ENCODE peak calls at places on chromosome 5, in seven cellular contexts. U, D, Q, H, T, V and R are unnamed samples.

GRCh38 chr5:10329808-10330481 is 22.2 kb upstream of the CMBL start:
- DNase-seq in Q (peak), V (no peak), H (peak), D (no peak), U (peak), T (no peak), R (peak)

GRCh38 chr5:131536849-131537448 is 98.1 kb downstream of the RAPGEF6 start:
- DNase-seq in U (no peak), V (no peak), T (no peak), H (no peak), Q (no peak), D (no peak), R (no peak)

GRCh38 chr5:36374275-36374862 is 72.7 kb upstream of the RANBP3L start:
- DNase-seq in H (no peak), V (no peak), Q (peak), D (no peak), U (peak), T (no peak), R (peak)

GRCh38 chr5:574906-575305 is 37.2 kb upstream of the CEP72 start:
- DNase-seq in V (no peak), H (no peak), T (no peak), U (no peak), Q (no peak), D (no peak), R (no peak)

GRCh38 chr5:180525363-180525762 is 31.2 kb downstream of the CNOT6 start:
- DNase-seq in Q (no peak), D (no peak), H (no peak), U (no peak), V (no peak), T (no peak), R (no peak)

GRCh38 chr5:168341178-168341577 is 49.7 kb downstream of the WWC1 start:
- DNase-seq in Q (no peak), D (no peak), T (no peak), U (no peak), H (no peak), V (no peak), R (peak)

GRCh38 chr5:53936481-53937352 is 373.7 kb downstream of the ARL15 start:
- DNase-seq in H (no peak), D (no peak), U (peak), T (no peak), Q (peak), V (no peak), R (peak)

GRCh38 chr5:6377582-6378127 is 692 bp downstream of the MED10 start:
- DNase-seq in D (no peak), T (no peak), Q (no peak), U (peak), V (no peak), H (no peak), R (no peak)

GRCh38 chr5:132635873-132636272 is 22.1 kb upstream of the IL13 start:
- DNase-seq in T (no peak), H (no peak), V (no peak), U (no peak), D (no peak), Q (no peak), R (no peak)

GRCh38 chr5:158435161-158435616 is 576.2 kb upstream of the CLINT1 start:
- DNase-seq in H (no peak), U (no peak), Q (no peak), V (no peak), D (no peak), T (no peak), R (no peak)

GRCh38 chr5:97071993-97072392 is 70.4 kb downstream of the LIX1 start:
- DNase-seq in H (no peak), Q (no peak), T (no peak), V (no peak), U (no peak), D (no peak), R (no peak)

GRCh38 chr5:103207001-103207400 is 51.6 kb upstream of the MACIR start:
- DNase-seq in H (no peak), T (no peak), V (no peak), Q (no peak), D (no peak), U (no peak), R (no peak)

GRCh38 chr5:147995846-147996245 is 67.9 kb upstream of the SPINK5 start:
- DNase-seq in H (no peak), V (no peak), Q (no peak), U (no peak), D (no peak), T (no peak), R (no peak)

GRCh38 chr5:98605010-98605425 is 168.4 kb upstream of the RGMB start:
- DNase-seq in H (no peak), D (no peak), U (no peak), V (peak), Q (no peak), T (no peak), R (no peak)

GRCh38 chr5:169917425-169917824 is 62.9 kb downstream of the INSYN2B start:
- DNase-seq in Q (no peak), U (no peak), D (no peak), T (no peak), V (no peak), H (no peak), R (no peak)

GRCh38 chr5:33316773-33317172 is 124.0 kb upstream of the TARS1 start:
- DNase-seq in U (no peak), H (no peak), D (no peak), Q (peak), T (no peak), V (no peak), R (no peak)

GRCh38 chr5:123659006-123659405 is 147.0 kb downstream of the CSNK1G3 start:
- DNase-seq in U (no peak), D (no peak), T (no peak), Q (no peak), V (no peak), H (no peak), R (no peak)

GRCh38 chr5:83440826-83441225 is 30.7 kb upstream of the VCAN start:
- DNase-seq in Q (no peak), H (no peak), U (no peak), D (no peak), T (no peak), V (no peak), R (no peak)

GRCh38 chr5:108749130-108749861 is 1.6 kb downstream of the FER start:
- DNase-seq in H (peak), Q (no peak), T (no peak), V (no peak), D (peak), U (no peak), R (no peak)

GRCh38 chr5:109125755-109126429 is 283.9 kb downstream of the PJA2 start:
- DNase-seq in H (no peak), Q (no peak), V (peak), T (no peak), D (no peak), U (no peak), R (no peak)

GRCh38 chr5:126865299-126865698 is 88.4 kb downstream of the LMNB1 start:
- DNase-seq in V (no peak), Q (peak), D (no peak), T (no peak), H (no peak), U (peak), R (peak)

GRCh38 chr5:60332244-60333018 is 367.5 kb downstream of the DEPDC1B start:
- DNase-seq in Q (peak), H (no peak), V (no peak), T (no peak), U (no peak), D (no peak), R (peak)

GRCh38 chr5:123696948-123697347 is 185.0 kb downstream of the CSNK1G3 start:
- DNase-seq in U (peak), V (no peak), T (peak), Q (peak), H (no peak), D (no peak), R (peak)

GRCh38 chr5:16690243-16690839 is 73.5 kb upstream of the RETREG1 start:
- DNase-seq in Q (peak), D (peak), H (peak), T (no peak), U (peak), V (peak), R (peak)

GRCh38 chr5:1429501-1429900 is 15.7 kb downstream of the SLC6A3 start:
- DNase-seq in Q (no peak), T (peak), V (no peak), H (no peak), D (no peak), U (no peak), R (no peak)

GRCh38 chr5:96293966-96294886 is 138.8 kb downstream of the PCSK1 start:
- DNase-seq in U (peak), H (no peak), V (no peak), Q (peak), T (no peak), D (no peak), R (peak)

GRCh38 chr5:36334315-36334714 is 32.6 kb upstream of the RANBP3L start:
- DNase-seq in Q (no peak), D (no peak), U (no peak), H (no peak), T (no peak), V (no peak), R (no peak)

GRCh38 chr5:61631438-61631941 is 299.4 kb downstream of the ZSWIM6 start:
- DNase-seq in V (peak), U (peak), H (peak), T (peak), Q (no peak), D (no peak), R (no peak)

GRCh38 chr5:126031989-126032716 is 391.1 kb upstream of the GRAMD2B start:
- DNase-seq in D (peak), H (no peak), V (no peak), U (peak), Q (peak), T (no peak), R (no peak)

GRCh38 chr5:435961-436640 is 6.9 kb upstream of the EXOC3 start:
- DNase-seq in Q (no peak), T (peak), V (peak), U (peak), H (no peak), D (peak), R (no peak)

GRCh38 chr5:78895616-78896015 is 89.5 kb downstream of the ARSB start:
- DNase-seq in H (peak), T (no peak), Q (peak), U (no peak), D (no peak), V (no peak), R (no peak)

GRCh38 chr5:171442287-171443042 is 23.0 kb downstream of the FGF18 start:
- DNase-seq in Q (peak), D (no peak), U (peak), H (peak), T (no peak), V (no peak), R (no peak)

GRCh38 chr5:23639326-23639725 is 131.9 kb downstream of the PRDM9 start:
- DNase-seq in H (no peak), Q (no peak), D (no peak), T (no peak), U (no peak), V (no peak), R (no peak)

GRCh38 chr5:149229298-149229937 is 42.2 kb upstream of the AFAP1L1 start:
- DNase-seq in Q (no peak), H (no peak), T (no peak), D (no peak), U (no peak), V (no peak), R (no peak)

GRCh38 chr5:179258001-179258921 is 87.0 kb downstream of the ADAMTS2 start:
- DNase-seq in V (no peak), T (peak), U (no peak), H (no peak), Q (no peak), D (no peak), R (no peak)

GRCh38 chr5:143501176-143501840 is 97.8 kb upstream of the NR3C1 start:
- DNase-seq in Q (peak), D (no peak), H (no peak), U (no peak), T (no peak), V (no peak), R (peak)

DNA sequence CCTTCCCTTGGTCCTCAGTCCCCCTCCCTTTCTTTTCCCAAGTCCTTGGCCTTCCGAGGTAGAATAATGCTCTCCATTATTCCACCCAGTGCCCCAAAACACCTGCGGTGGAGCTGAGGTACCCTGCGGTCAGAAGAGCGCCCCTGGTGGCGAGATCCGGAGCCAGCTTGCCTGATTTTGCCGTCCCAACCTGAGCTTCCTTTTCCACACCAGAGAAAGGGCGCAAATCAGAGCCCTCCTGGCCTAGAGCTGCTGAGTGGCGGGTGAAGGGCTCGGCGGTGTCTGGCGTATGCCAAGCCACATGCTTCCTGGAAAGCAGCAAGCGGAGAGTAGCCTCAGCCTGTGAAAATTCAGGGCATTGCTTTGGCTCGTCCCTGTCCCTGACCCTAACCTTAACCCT is 21.1 kb upstream of the CARTPT start:
- DNase-seq in Q (no peak), U (no peak), D (no peak), V (peak), H (no peak), T (no peak), R (no peak)
- TF ChIP-seq CTCF in Q (peak), U (peak), D (peak), V (peak), H (peak), T (no peak), R (peak)

DNA sequence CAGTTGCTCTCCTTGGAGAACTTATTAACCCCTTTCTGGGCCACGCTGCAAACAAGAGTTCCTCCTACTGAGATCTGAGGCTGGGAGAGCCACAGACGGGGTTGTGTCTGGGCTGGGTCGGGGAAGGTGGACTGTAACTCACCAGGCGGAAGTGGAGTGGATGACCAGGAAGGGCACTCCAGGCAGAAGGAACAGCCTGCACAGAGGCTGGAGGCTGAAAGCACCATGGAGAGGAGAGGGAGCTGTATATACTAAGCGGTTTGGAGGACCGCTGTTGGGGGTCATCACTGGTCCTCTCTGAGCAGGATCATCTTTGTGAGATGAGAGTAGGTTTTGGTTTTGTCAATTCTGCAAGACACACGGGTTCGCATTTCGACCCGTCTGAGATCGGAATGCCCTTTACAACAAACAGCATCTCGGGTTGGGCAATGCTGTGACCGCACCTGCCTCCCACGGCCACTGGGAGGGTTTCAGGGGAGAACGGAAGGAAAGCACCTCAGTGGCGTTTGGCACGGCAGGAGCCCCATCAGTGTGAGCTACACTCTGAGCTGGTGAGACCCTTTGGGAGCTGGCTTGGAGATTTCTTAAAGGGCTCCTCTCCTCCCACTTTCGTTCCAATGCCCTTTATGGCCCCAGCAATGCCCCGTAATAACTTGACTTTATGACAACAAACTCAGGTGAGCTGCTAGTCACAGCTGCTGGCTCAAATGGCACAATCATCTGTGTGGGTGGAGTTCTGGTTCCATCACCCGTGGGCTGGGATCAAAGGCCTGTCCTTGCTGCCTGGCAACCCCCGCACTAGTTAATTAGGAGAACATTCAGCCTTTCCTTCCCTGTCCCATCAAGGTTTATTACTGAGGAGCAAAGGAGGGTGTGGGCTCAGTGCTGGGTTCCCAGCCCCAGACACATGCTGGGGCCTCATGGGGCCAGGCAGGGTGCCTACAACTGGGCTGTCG is 18.7 kb upstream of the NEURL1B start:
- DNase-seq in D (no peak), T (no peak), U (no peak), V (peak), H (peak), Q (no peak), R (no peak)
- TF ChIP-seq CTCF in D (no peak), T (no peak), U (no peak), V (peak), H (no peak), Q (no peak), R (no peak)

GRCh38 chr5:43043400-43043756 is 3.3 kb upstream of the ANXA2R start:
- DNase-seq in D (no peak), T (no peak), U (no peak), H (no peak), V (no peak), Q (no peak), R (no peak)

GRCh38 chr5:43042626-43043399 is 2.7 kb upstream of the ANXA2R start:
- DNase-seq in D (peak), U (peak), Q (no peak), V (peak), H (peak), T (no peak), R (peak)

GRCh38 chr5:43041669-43042175 is 1.6 kb upstream of the ANXA2R start:
- DNase-seq in T (no peak), H (peak), D (peak), V (no peak), U (peak), Q (peak), R (peak)

GRCh38 chr5:43041131-43041668 is 1.1 kb upstream of the ANXA2R start:
- DNase-seq in Q (no peak), V (peak), D (no peak), H (peak), U (no peak), T (no peak), R (no peak)

GRCh38 chr5:43042176-43042625 is 2.1 kb upstream of the ANXA2R start:
- DNase-seq in Q (no peak), V (peak), T (no peak), D (peak), U (peak), H (peak), R (peak)
- TF ChIP-seq CTCF in Q (no peak), V (peak), T (no peak), D (no peak), U (peak), H (peak), R (peak)

DNA sequence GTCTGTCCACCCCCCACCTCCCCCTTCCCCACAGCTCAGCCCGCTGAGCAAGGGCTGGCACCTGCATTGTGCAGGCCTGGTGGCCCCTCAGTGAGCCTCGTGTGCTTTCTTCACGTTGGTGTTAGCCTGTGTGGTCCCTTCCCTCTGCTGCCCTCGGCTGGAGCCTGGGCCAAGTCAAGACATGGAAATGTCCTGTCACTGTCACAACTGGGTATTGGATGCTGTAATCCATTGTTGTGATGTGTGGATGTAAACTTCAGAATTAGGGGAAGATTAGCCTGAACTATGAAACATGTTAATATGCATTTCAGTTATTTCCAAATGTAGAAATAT is 103.9 kb downstream of the TRIO start:
- DNase-seq in D (no peak), Q (no peak), U (no peak), T (no peak), V (peak), H (no peak), R (no peak)
- TF ChIP-seq CTCF in D (no peak), Q (no peak), U (no peak), T (no peak), V (no peak), H (no peak), R (no peak)